ENCODE peak calls at places on chromosomes 2 and 18, in five cellular contexts. E, W, X, S and G are unnamed samples.

GRCh38 chr2:191899442-191899841 is 52.6 kb upstream of the CAVIN2 start:
- DNase-seq in X (no peak), S (no peak), W (no peak), E (peak), G (peak)

GRCh38 chr2:39203382-39203781 is 40.4 kb downstream of the CDKL4 start:
- DNase-seq in W (no peak), S (no peak), X (no peak), E (no peak), G (no peak)

GRCh38 chr2:67733517-67733916 is 329.3 kb downstream of the C1D start:
- DNase-seq in X (peak), W (peak), E (peak), S (no peak), G (peak)

GRCh38 chr2:229408356-229408755 is 137.3 kb upstream of the PID1 start:
- DNase-seq in S (no peak), W (peak), X (no peak), E (peak), G (peak)

GRCh38 chr2:221104391-221104811 is 467.7 kb downstream of the EPHA4 start:
- DNase-seq in S (no peak), E (no peak), W (no peak), X (peak), G (peak)

GRCh38 chr18:55256568-55257289 is 297.5 kb upstream of the CCDC68 start:
- DNase-seq in X (no peak), E (no peak), W (no peak), S (no peak), G (peak)

GRCh38 chr2:161206491-161207032 is 46.3 kb downstream of the TANK start:
- DNase-seq in X (no peak), E (no peak), S (no peak), W (no peak), G (peak)

GRCh38 chr2:69300650-69301049 is 86.4 kb downstream of the GFPT1 start:
- DNase-seq in S (no peak), X (no peak), E (no peak), W (no peak), G (no peak)

GRCh38 chr2:171792922-171793580 is 101.0 kb downstream of the SLC25A12 start:
- DNase-seq in W (no peak), E (no peak), S (no peak), X (peak), G (no peak)

GRCh38 chr2:209525834-209526281 is 102.0 kb downstream of the MAP2 start:
- DNase-seq in E (peak), S (peak), X (no peak), W (no peak), G (peak)

GRCh38 chr2:137123241-137123640 is 357.9 kb downstream of the THSD7B start:
- DNase-seq in W (no peak), X (no peak), E (peak), S (no peak), G (peak)

GRCh38 chr18:46755315-46756171 is 1.3 kb downstream of the ST8SIA5 start:
- DNase-seq in X (peak), E (no peak), S (no peak), W (no peak), G (no peak)

GRCh38 chr2:61733563-61733962 is 120.3 kb downstream of the FAM161A start:
- DNase-seq in S (no peak), X (no peak), W (no peak), E (no peak), G (peak)

GRCh38 chr2:32262105-32262504 is 2.6 kb downstream of the NLRC4 start:
- DNase-seq in E (no peak), S (no peak), W (no peak), X (no peak), G (no peak)

DNA sequence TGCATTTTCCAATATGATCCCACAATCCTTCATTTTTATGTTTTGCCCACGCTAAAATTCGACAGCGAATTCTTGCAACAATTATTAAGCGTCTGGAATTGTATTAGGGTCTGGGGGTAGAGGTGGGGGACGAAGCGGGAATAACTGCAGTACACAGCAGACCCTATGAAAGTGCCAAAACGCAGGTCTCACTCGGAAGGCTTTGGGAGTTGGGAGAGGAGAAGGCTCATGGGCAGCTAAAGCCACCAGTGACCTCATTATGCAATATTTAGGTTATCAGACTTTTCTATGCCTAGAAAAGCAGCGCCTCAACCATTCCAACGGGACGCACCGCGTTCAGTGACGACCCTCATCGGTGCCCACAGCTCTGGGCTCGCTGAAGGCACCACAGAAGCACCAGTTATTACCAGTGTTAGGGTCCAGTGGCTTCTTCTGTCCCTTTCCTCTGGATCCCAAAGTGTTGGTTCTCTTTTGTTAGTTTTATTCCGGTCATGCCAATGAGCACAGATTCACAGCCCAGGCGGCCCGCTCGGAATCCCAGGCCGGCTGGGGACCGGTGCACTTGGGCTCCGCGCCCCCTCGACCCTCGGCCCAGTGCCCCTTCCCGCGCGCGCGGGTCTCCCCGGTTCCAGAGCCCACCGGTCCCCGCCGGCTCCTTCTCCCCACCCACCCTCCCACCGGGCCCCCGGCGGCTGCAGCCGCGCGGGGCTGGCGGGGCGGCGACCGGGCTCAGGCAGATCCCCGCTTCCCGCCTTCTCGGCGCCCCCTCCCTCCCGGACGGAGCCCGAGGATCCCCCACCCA is 738 bp upstream of the MAPK4 start:
- DNase-seq in S (no peak), E (no peak), X (peak), W (no peak), G (no peak)
- TF ChIP-seq EZH2phosphoT487 in S (no peak), E (no peak), X (no peak), W (no peak), G (no peak)

GRCh38 chr2:119650206-119650605 is 28.8 kb upstream of the TMEM177 start:
- DNase-seq in X (no peak), E (peak), S (no peak), W (no peak), G (peak)
- H3K4me2 ChIP-seq in X (no peak), E (no peak), S (no peak), W (no peak), G (no peak)

GRCh38 chr2:108575132-108575966 is 41.1 kb downstream of the LIMS1 start:
- DNase-seq in E (peak), W (no peak), S (no peak), X (peak), G (peak)
- TF ChIP-seq EZH2phosphoT487 in E (no peak), W (no peak), S (no peak), X (no peak), G (no peak)

GRCh38 chr18:77111449-77112160 is 21.0 kb downstream of the MBP start:
- DNase-seq in E (no peak), X (no peak), S (no peak), W (no peak), G (no peak)

GRCh38 chr18:77114564-77115391 is 17.8 kb downstream of the MBP start:
- DNase-seq in E (no peak), W (no peak), S (no peak), X (no peak), G (peak)

GRCh38 chr18:77114070-77114563 is 18.5 kb downstream of the MBP start:
- DNase-seq in W (no peak), X (no peak), E (no peak), S (no peak), G (no peak)

GRCh38 chr18:77112161-77112801 is 20.3 kb downstream of the MBP start:
- DNase-seq in W (no peak), S (no peak), E (no peak), X (no peak), G (no peak)

GRCh38 chr18:77113361-77114069 is 19.1 kb downstream of the MBP start:
- DNase-seq in X (no peak), W (no peak), E (no peak), S (no peak), G (no peak)
- H3K4me2 ChIP-seq in X (no peak), W (no peak), E (no peak), S (no peak), G (peak)

GRCh38 chr2:120864981-120865380 is 129.3 kb downstream of the GLI2 start:
- DNase-seq in S (no peak), X (no peak), W (no peak), E (no peak), G (peak)
- TF ChIP-seq EZH2phosphoT487 in S (no peak), X (no peak), W (no peak), E (no peak), G (no peak)

GRCh38 chr2:174024524-174025270 is 59.5 kb upstream of the SP3 start:
- DNase-seq in S (no peak), W (no peak), E (peak), X (peak), G (peak)

GRCh38 chr2:174023591-174024523 is 58.7 kb upstream of the SP3 start:
- DNase-seq in W (peak), E (peak), X (peak), S (no peak), G (peak)

GRCh38 chr2:174027956-174028355 is 62.8 kb upstream of the SP3 start:
- DNase-seq in S (no peak), X (no peak), W (no peak), E (no peak), G (no peak)

GRCh38 chr2:174025271-174026121 is 60.3 kb upstream of the SP3 start:
- DNase-seq in S (no peak), X (peak), E (no peak), W (no peak), G (peak)

GRCh38 chr2:174026122-174026845 is 61.1 kb upstream of the SP3 start:
- DNase-seq in W (no peak), S (no peak), E (no peak), X (no peak), G (peak)
- H3K4me2 ChIP-seq in W (no peak), S (no peak), E (no peak), X (no peak), G (no peak)